ENCODE peak calls at places on chromosomes 1 and 21, in five cellular contexts. N is neural crest cell, X is uterus, J is WTC11, U is fibroblast of lung. T is an unnamed sample.

GRCh38 chr1:166221316-166221715 is 54.5 kb upstream of the FAM78B start:
- DNase-seq in X (no peak), N (no peak), J (no peak), U (no peak), T (no peak)

GRCh38 chr1:154342836-154343472 is 17.6 kb downstream of the ATP8B2 start:
- DNase-seq in X (no peak), J (no peak), N (no peak), U (no peak), T (no peak)

GRCh38 chr1:236341298-236341697 is 52.8 kb upstream of the EDARADD start:
- DNase-seq in X (no peak), J (no peak), N (no peak), U (no peak), T (no peak)

GRCh38 chr1:163054056-163054706 is 15.0 kb upstream of the RGS4 start:
- DNase-seq in N (no peak), U (peak), X (no peak), J (no peak), T (no peak)

GRCh38 chr1:190277116-190277515 is 200.5 kb downstream of the BRINP3 start:
- DNase-seq in X (no peak), N (no peak), J (no peak), U (no peak), T (no peak)

GRCh38 chr21:37207441-37208009 is 59.6 kb downstream of the VPS26C start:
- DNase-seq in N (no peak), X (no peak), U (peak), J (no peak), T (peak)

GRCh38 chr1:239197871-239198270 is 188.5 kb upstream of the CHRM3 start:
- DNase-seq in J (no peak), X (no peak), N (no peak), U (peak), T (no peak)

GRCh38 chr1:167420510-167420909 is 97.8 kb downstream of the CD247 start:
- DNase-seq in U (no peak), J (no peak), N (no peak), X (no peak), T (peak)

GRCh38 chr1:26790551-26790953 is 2.8 kb downstream of the PIGV start:
- DNase-seq in J (no peak), X (no peak), N (no peak), U (no peak), T (no peak)

GRCh38 chr1:100989306-100990077 is 36.1 kb downstream of the DPH5 start:
- DNase-seq in U (peak), X (no peak), N (no peak), J (no peak), T (peak)

DNA sequence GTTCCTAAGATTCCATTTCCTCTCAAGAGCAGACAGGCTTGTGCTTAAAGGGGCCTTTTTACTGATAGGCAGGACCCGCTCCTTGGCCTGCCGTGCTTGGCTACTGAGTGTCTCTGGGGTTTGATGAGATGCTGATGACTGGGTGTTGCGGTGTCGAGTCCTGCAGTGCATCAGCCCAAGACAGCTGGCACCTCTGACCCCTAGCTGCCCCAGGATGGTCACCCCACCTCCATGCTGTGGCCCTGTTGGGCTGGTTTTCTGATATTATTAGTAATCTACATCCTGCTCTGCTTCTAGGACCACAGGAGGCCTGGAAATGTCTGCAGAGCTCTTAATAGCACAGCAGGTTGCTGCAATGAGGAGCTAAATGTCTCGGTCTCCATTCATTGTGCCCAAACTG is 28.7 kb downstream of the LRRC71 start:
- DNase-seq in X (no peak), J (no peak), N (no peak), U (no peak), T (no peak)
- TF ChIP-seq CTCF in X (no peak), J (no peak), N (no peak), U (no peak), T (no peak)

GRCh38 chr1:32074841-32075240 is 2.1 kb downstream of the TMEM39B start:
- DNase-seq in X (no peak), U (no peak), N (no peak), J (no peak), T (no peak)

GRCh38 chr1:32071758-32072621 is 749 bp upstream of the TMEM39B start:
- DNase-seq in U (peak), X (no peak), N (peak), J (no peak), T (peak)

GRCh38 chr1:32077451-32077850 is 4.7 kb downstream of the TMEM39B start:
- DNase-seq in X (no peak), J (no peak), N (no peak), U (no peak), T (no peak)

GRCh38 chr1:32072622-32073386 is at the start of gene TMEM39B:
- DNase-seq in U (peak), J (peak), N (peak), X (peak), T (peak)

GRCh38 chr1:32073387-32074229 is 869 bp downstream of the TMEM39B start:
- DNase-seq in N (no peak), J (no peak), U (no peak), X (no peak), T (no peak)
- TF ChIP-seq CTCF in N (peak), J (no peak), U (no peak), X (peak), T (no peak)

DNA sequence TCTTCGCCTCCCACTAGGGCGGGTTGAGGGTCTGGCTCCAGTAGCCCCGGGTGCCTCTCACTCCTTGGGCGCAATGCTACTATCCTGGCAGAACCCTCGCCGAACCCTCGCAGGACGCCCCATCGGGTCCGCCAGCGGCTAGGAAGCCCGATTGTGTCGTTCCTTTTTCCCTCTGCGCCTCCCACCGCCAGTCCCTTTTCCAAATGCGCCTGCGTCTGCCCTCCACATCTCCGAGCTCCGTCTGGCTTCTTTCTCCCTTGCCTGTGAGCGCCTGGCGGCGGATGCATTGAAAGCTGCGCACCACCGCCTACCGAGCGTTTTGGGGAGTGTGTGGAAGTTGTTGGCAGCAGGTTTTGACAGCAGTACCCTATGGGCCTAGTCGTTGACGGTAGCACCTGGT is 1.0 kb upstream of the DIRAS3 start:
- DNase-seq in N (peak), X (peak), J (peak), U (peak), T (peak)
- TF ChIP-seq CTCF in N (peak), X (peak), J (no peak), U (peak), T (peak)

GRCh38 chr1:230215049-230215448 is 148.0 kb downstream of the GALNT2 start:
- DNase-seq in X (peak), J (peak), U (peak), N (no peak), T (peak)
- TF ChIP-seq CTCF in X (peak), J (no peak), U (peak), N (peak), T (peak)

DNA sequence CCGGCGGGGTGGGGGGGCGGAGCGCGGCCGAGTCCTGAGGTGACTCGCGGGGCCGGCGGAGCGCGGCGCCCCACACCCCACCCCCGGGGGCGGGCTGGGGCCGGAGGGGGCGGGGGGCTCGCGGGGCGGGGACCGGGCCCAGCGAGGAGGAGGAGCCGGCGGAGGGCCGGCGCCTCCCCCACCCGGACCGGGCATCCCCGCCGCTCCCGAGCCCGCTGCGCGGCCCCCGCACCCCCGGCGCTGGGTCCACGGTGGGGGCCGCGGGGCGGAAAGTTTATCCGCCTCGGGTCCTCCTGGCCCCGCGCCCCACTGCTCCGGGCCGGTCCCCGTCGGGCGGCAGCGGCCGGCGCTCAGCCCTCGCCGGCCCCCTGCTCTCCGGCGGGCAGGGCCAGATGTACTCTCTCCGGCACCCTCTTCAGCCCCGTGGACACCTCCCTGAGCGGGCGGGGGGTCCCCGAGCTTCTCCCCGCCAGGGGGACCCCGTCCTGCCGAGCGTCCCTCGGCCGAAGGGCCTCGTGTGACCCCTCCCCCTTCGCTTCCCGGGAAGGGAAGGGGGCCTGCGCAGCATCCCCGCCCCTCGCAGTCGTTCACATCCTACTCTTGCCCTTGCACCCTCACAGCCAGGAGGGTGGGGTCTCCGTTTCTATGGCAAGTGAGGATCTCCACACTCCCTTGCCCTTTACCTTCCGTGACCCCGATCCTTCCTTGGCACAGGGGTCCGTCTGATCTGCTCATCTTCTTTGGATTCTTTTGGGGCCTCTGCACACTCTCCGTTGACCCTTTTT is 659 bp downstream of the CAMTA1 start:
- DNase-seq in N (peak), X (peak), J (peak), U (no peak), T (peak)
- TF ChIP-seq CTCF in N (peak), X (no peak), J (no peak), U (no peak), T (no peak)

DNA sequence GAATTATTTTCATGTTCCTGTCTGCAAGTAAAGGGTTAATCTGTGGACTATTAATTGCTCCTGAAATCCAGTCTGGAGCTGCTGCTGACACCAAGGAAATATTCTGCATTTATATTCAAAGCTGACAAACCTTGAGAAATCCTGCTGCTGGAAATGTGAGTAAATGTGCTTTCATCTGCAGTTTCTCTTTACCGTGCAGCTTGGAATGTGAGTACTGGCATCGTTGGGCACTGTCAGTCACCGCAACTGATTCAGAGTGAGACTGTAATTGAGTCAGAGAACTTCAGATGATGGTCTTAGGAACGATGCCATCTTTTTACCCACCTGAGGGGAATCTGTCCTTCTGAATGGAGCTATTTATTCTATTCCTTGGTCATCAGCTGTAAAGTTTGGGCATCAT is 420.6 kb downstream of the SIPA1L2 start:
- DNase-seq in N (no peak), X (no peak), J (no peak), U (peak), T (no peak)
- TF ChIP-seq CTCF in N (no peak), X (no peak), J (no peak), U (no peak), T (no peak)

GRCh38 chr1:188065917-188066316 is 1237.2 kb downstream of the PLA2G4A start:
- DNase-seq in N (no peak), J (no peak), X (no peak), U (peak), T (peak)

DNA sequence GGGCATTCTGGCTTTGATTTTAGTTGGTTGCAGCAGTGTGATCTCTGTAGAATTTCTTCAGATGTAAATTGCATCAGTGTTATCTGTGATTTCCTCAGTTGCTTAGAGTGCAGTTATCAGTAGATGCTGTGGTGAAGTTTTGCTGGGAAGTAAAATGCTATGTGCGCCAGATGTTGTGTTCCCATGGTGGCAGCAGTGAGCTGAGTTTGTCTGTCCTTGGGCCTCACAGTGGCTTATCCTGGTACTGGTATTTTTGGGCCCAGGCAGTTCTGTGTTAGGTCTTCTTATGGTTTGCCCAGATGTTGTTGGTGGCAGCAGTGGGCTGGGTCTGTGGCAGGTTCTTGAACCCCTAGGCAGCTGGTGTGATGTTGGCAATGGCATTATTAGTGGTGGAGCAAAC is 1242.1 kb downstream of the PLA2G4A start:
- DNase-seq in J (peak), X (no peak), N (no peak), U (no peak), T (no peak)
- TF ChIP-seq CTCF in J (no peak), X (no peak), N (no peak), U (no peak), T (no peak)

T was measured in fibroblast of villous mesenchyme.